ENCODE peak calls at places on chromosomes 6 and 20, in eight cellular contexts. J, I, X, R, S, H, U and E are unnamed samples. For H3K4me1, the result is how much of the 10 kb centered on the place peaks cover.

GRCh38 chr20:46132705-46133120 is 14.6 kb downstream of the CD40 start:
- DNase-seq in J (peak), I (peak), X (no peak), R (peak), S (peak), H (peak), U (peak), E (peak)

GRCh38 chr6:111552999-111553398 is 52.7 kb downstream of the TRAF3IP2 start:
- DNase-seq in J (no peak), I (no peak), X (no peak), R (no peak), S (no peak), H (no peak), U (no peak), E (no peak)

GRCh38 chr6:132130530-132131298 is 179.5 kb upstream of the CCN2 start:
- DNase-seq in J (peak), I (peak), X (peak), R (no peak), S (peak), H (peak), U (no peak), E (peak)

GRCh38 chr6:36963451-36964290 is 9.1 kb downstream of the PI16 start:
- DNase-seq in J (peak), I (no peak), X (no peak), R (no peak), S (peak), H (no peak), U (no peak), E (no peak)

GRCh38 chr6:15528870-15529269 is 134.0 kb downstream of the DTNBP1 start:
- DNase-seq in J (no peak), I (no peak), X (no peak), R (no peak), S (no peak), H (no peak), U (no peak), E (peak)

GRCh38 chr6:134734312-134734869 is 215.5 kb downstream of the ALDH8A1 start:
- DNase-seq in J (no peak), I (no peak), X (no peak), R (no peak), S (no peak), H (no peak), U (peak), E (no peak)

GRCh38 chr20:40010483-40010882 is 678.6 kb downstream of the MAFB start:
- DNase-seq in J (no peak), I (no peak), X (no peak), R (no peak), S (no peak), H (peak), U (no peak), E (no peak)

GRCh38 chr6:62891065-62891647 is 320.1 kb upstream of the FKBP1C start:
- DNase-seq in J (no peak), I (no peak), X (no peak), R (no peak), S (no peak), H (peak), U (peak), E (no peak)

GRCh38 chr6:30721198-30722024 is 1.3 kb downstream of the TUBB start:
- DNase-seq in J (peak), I (peak), X (peak), R (peak), S (peak), H (peak), U (peak), E (peak)

GRCh38 chr20:56702931-56703840 is 74.1 kb downstream of the TFAP2C start:
- DNase-seq in J (no peak), I (no peak), X (no peak), R (no peak), S (no peak), H (no peak), U (no peak), E (no peak)

GRCh38 chr20:48791666-48792071 is 36.1 kb downstream of the PREX1 start:
- DNase-seq in J (peak), I (no peak), X (no peak), R (no peak), S (no peak), H (no peak), U (no peak), E (no peak)

GRCh38 chr6:130520801-130521200 is 155.0 kb downstream of the TMEM200A start:
- DNase-seq in J (no peak), I (no peak), X (no peak), R (no peak), S (no peak), H (no peak), U (no peak), E (no peak)

GRCh38 chr6:163355471-163355991 is 59.0 kb upstream of the QKI start:
- DNase-seq in J (no peak), I (peak), X (no peak), R (no peak), S (peak), H (peak), U (peak), E (peak)

GRCh38 chr20:43925786-43926185 is 11.1 kb downstream of the TOX2 start:
- DNase-seq in J (no peak), I (peak), X (no peak), R (no peak), S (peak), H (no peak), U (no peak), E (no peak)

GRCh38 chr6:35302604-35303218 is 5.1 kb downstream of the DEF6 start:
- DNase-seq in J (no peak), I (peak), X (no peak), R (no peak), S (peak), H (peak), U (no peak), E (no peak)

GRCh38 chr20:41643504-41643938 is 25.3 kb upstream of the CHD6 start:
- DNase-seq in J (peak), I (no peak), X (no peak), R (no peak), S (peak), H (peak), U (peak), E (no peak)

GRCh38 chr6:17869753-17870050 is 117.7 kb downstream of the KIF13A start:
- DNase-seq in J (no peak), I (no peak), X (no peak), R (no peak), S (no peak), H (no peak), U (no peak), E (no peak)

GRCh38 chr6:118899948-118900347 is 6.0 kb downstream of the ASF1A start:
- DNase-seq in J (no peak), I (no peak), X (no peak), R (no peak), S (no peak), H (no peak), U (no peak), E (no peak)

GRCh38 chr6:11514672-11515071 is 22.9 kb upstream of the TMEM170B start:
- DNase-seq in J (no peak), I (no peak), X (no peak), R (no peak), S (no peak), H (no peak), U (no peak), E (no peak)

GRCh38 chr6:160249687-160250086 is 8.9 kb downstream of the SLC22A2 start:
- DNase-seq in J (no peak), I (no peak), X (no peak), R (no peak), S (no peak), H (no peak), U (no peak), E (no peak)

GRCh38 chr6:5541751-5542432 is 280.6 kb downstream of the FARS2 start:
- DNase-seq in J (no peak), I (no peak), X (no peak), R (no peak), S (no peak), H (peak), U (no peak), E (no peak)

GRCh38 chr6:41568585-41569384 is 22.6 kb downstream of the FOXP4 start:
- DNase-seq in J (peak), I (peak), X (no peak), R (no peak), S (no peak), H (peak), U (peak), E (no peak)

GRCh38 chr20:29298271-29298590 is 1959.2 kb upstream of the DEFB115 start:
- DNase-seq in J (no peak), I (no peak), X (no peak), R (no peak), S (no peak), H (no peak), U (no peak), E (no peak)

GRCh38 chr6:144023216-144023615 is 15.2 kb upstream of the PLAGL1 start:
- DNase-seq in J (no peak), I (no peak), X (no peak), R (no peak), S (no peak), H (no peak), U (no peak), E (no peak)

GRCh38 chr6:144033816-144034540 is 25.9 kb upstream of the PLAGL1 start:
- DNase-seq in J (no peak), I (no peak), X (no peak), R (no peak), S (no peak), H (peak), U (no peak), E (no peak)

DNA sequence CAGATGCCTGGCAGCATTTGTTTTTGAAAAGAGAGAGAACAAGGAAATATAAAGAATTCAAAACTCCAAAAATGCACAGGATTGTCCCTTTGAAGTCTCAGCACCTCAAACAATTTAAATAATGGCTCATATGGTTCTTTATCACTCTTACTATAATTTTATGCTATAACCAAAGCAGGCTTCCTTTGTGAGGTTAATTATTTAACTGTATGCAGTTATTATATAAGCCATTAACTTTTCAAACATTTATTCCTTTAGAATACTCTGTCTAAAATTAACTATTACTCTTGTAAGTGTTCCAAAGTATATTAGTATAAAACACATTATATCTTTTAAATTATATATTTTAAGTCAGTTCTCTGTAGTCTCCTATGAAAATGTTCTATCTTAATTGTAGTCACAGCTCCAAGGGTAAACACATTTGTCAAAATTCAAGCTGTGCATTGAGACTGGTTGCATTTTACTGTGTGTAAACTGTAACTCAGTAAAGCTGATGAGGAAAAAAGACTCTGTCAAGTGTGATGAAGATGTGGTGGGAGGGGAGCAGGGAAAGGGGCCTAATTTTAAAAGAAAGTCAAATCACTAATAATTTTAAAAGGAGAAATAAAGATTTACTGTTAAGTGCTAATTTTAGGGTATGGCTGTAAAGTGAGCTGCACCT is 20.0 kb upstream of the PLAGL1 start:
- DNase-seq in J (no peak), I (no peak), X (no peak), R (no peak), S (no peak), H (no peak), U (no peak), E (no peak)
- H3K4me1 ChIP-seq in J (under half), I (under half), X (under half), R (under half), S (under half), H (under half), U (under half), E (under half)

GRCh38 chr6:105301072-105301503 is 101.8 kb downstream of the PREP start:
- DNase-seq in J (no peak), I (no peak), X (no peak), R (no peak), S (no peak), H (peak), U (no peak), E (no peak)
- H3K27ac ChIP-seq in J (no peak), I (peak), X (no peak), R (no peak), S (no peak), H (no peak), U (no peak), E (peak)

GRCh38 chr20:18056174-18057105 is 1.3 kb downstream of the OVOL2 start:
- DNase-seq in J (peak), I (no peak), X (no peak), R (no peak), S (peak), H (peak), U (no peak), E (no peak)
- H3K4me3 ChIP-seq in J (peak), I (peak), X (peak), R (peak), S (peak), H (peak), U (peak), E (peak)

DNA sequence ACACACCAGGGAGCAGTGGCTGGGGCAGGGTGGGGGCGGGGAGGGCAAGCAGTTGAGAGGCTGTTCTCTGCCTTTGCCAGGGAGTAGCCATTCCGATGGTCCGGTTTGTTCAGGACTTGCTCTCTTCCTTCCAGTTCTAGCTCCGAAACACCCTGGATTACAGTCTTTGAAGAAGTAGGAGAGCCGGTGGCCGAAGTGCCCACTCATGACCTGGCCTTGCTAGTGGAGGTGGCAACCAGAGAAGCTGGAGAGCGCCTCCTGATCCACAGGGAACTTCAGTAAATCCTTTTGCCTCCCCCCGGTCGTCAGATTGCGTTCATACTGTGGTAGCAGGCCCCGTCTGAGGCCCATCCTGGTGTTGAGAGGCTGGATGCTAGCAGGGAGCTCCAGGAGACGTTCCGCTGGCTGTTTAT is 92.8 kb downstream of the ARID1B start:
- DNase-seq in J (peak), I (no peak), X (no peak), R (no peak), S (no peak), H (no peak), U (no peak), E (no peak)
- H3K4me1 ChIP-seq in J (half or more), I (half or more), X (half or more), R (under half), S (under half), H (under half), U (under half), E (under half)

GRCh38 chr6:33799714-33800113 is 4.1 kb downstream of the MLN start:
- DNase-seq in J (no peak), I (no peak), X (no peak), R (no peak), S (no peak), H (no peak), U (no peak), E (no peak)

GRCh38 chr6:33801611-33802010 is 2.2 kb downstream of the MLN start:
- DNase-seq in J (no peak), I (no peak), X (no peak), R (no peak), S (no peak), H (no peak), U (no peak), E (no peak)

GRCh38 chr6:33797635-33798342 is 6.0 kb downstream of the MLN start:
- DNase-seq in J (no peak), I (no peak), X (no peak), R (no peak), S (no peak), H (no peak), U (no peak), E (no peak)

GRCh38 chr6:33800248-33800647 is 3.6 kb downstream of the MLN start:
- DNase-seq in J (no peak), I (no peak), X (no peak), R (no peak), S (no peak), H (no peak), U (no peak), E (no peak)

GRCh38 chr6:33798343-33798848 is 5.4 kb downstream of the MLN start:
- DNase-seq in J (no peak), I (no peak), X (no peak), R (no peak), S (no peak), H (no peak), U (no peak), E (no peak)
- H3K27ac ChIP-seq in J (no peak), I (no peak), X (no peak), R (no peak), S (no peak), H (no peak), U (no peak), E (no peak)

DNA sequence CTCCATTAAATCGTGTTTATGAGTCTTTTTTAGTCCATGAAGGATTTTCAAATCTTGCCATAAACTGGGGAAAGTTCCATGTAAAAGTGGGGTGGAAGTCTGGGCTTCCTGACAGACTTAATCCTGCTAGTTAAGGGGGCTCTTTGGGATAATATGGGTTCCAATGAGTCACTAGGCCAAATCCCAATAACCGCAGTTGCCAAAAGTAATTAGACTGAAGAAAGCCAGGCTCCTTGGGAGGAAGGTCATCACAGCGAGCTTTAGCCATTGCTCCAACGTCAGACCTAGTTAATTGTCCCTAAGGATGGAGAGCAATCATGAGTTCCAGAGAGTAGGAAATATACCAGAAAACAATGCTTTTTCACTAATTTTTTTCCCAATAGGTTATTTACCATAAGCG is 10.8 kb downstream of the RSPO3 start:
- DNase-seq in J (no peak), I (no peak), X (no peak), R (no peak), S (no peak), H (no peak), U (no peak), E (no peak)
- H3K4me3 ChIP-seq in J (no peak), I (no peak), X (no peak), R (no peak), S (no peak), H (no peak), U (no peak), E (no peak)

GRCh38 chr6:3913077-3913957 is 64.1 kb downstream of the FAM50B start:
- DNase-seq in J (peak), I (no peak), X (peak), R (peak), S (peak), H (peak), U (peak), E (peak)

GRCh38 chr6:3911130-3911529 is 62.0 kb downstream of the FAM50B start:
- DNase-seq in J (no peak), I (no peak), X (no peak), R (peak), S (peak), H (peak), U (no peak), E (no peak)

GRCh38 chr6:3911614-3912336 is 62.6 kb downstream of the FAM50B start:
- DNase-seq in J (peak), I (peak), X (peak), R (peak), S (peak), H (peak), U (peak), E (peak)

GRCh38 chr6:3913958-3914337 is 64.8 kb downstream of the FAM50B start:
- DNase-seq in J (no peak), I (no peak), X (no peak), R (no peak), S (peak), H (peak), U (peak), E (no peak)

DNA sequence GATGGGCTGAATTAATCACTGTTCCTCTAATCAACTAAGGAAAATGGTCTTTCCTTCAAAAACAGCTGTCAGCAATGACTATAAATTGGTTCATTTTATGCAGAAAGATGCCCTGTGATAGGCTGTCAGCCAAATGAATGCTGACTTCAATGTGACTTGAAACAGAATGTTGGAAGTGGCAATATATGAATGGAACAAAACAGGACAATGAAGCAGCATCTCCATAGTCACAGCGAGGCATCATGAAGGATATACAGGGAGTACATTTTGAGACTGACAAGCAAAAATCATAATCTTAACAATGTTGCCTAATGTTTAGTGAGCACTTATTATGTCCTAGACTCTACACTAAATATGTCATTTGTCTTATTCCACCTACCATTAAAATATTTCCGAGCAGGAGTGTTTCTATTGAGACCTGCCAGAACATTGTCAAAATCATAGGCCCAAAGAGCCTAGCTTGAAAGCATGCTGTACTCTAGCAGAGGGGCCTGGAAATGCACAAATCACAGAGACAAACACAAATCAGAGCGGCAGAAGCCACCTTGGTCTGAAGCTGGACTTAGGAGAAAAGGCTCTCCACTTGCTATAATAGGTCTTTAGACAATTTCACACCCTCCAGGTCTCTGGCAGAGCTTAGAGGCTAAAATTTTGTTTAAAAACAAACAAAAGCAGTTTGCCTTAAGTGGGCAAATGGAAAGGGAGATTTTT is 63.3 kb downstream of the FAM50B start:
- DNase-seq in J (no peak), I (no peak), X (no peak), R (no peak), S (no peak), H (no peak), U (peak), E (peak)
- H3K4me1 ChIP-seq in J (under half), I (under half), X (half or more), R (under half), S (under half), H (under half), U (half or more), E (under half)

GRCh38 chr6:45679163-45679562 is 301.4 kb upstream of the SUPT3H start:
- DNase-seq in J (no peak), I (no peak), X (no peak), R (no peak), S (no peak), H (no peak), U (no peak), E (no peak)

GRCh38 chr6:45676376-45676775 is 298.6 kb upstream of the SUPT3H start:
- DNase-seq in J (no peak), I (no peak), X (no peak), R (no peak), S (no peak), H (no peak), U (no peak), E (no peak)

GRCh38 chr6:45678063-45678620 is 300.4 kb upstream of the SUPT3H start:
- DNase-seq in J (no peak), I (no peak), X (no peak), R (no peak), S (no peak), H (no peak), U (no peak), E (no peak)

GRCh38 chr6:45677381-45677992 is 299.8 kb upstream of the SUPT3H start:
- DNase-seq in J (no peak), I (peak), X (no peak), R (no peak), S (peak), H (peak), U (no peak), E (no peak)

DNA sequence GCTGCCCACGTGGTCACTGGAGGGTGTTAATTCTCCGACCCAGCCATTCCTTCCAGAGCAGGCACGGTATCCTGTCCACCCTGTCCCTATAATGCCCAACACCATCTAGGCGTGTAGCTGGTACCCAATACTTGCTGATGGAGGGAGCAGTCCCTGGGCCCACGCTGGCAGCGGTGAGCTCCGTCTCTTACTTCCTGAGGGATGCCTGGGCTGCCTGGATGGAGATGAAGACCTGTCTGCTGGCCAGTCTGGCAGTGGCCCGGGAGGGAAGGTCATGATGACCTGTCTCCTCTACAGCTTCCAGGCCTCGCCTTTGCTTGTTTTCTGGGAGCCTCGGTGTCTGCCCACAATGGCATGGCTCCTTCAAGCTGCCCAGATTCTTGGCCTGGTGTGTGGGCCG is 297.9 kb upstream of the SUPT3H start:
- DNase-seq in J (no peak), I (no peak), X (no peak), R (no peak), S (no peak), H (no peak), U (no peak), E (no peak)
- H3K27ac ChIP-seq in J (no peak), I (no peak), X (no peak), R (no peak), S (no peak), H (no peak), U (no peak), E (no peak)

GRCh38 chr20:34322267-34323105 is 19.3 kb upstream of the AHCY start:
- DNase-seq in J (no peak), I (no peak), X (no peak), R (no peak), S (no peak), H (no peak), U (no peak), E (no peak)
- H3K4me3 ChIP-seq in J (no peak), I (no peak), X (no peak), R (no peak), S (no peak), H (no peak), U (no peak), E (no peak)